ENCODE peak calls at places on chromosomes 6 and 20, in five cellular contexts. H is HEK293T; O is fibroblast of the conjunctiva; F is activated naive CD4-positive, alpha-beta T cell treated with Interleukin-2 at 50 U/mL for 16 hours; U is epithelial cell of prostate. W is an unnamed sample.

GRCh38 chr6:2944405-2945068 is 26.8 kb downstream of the SERPINB6 start:
- DNase-seq in O (no peak), H (no peak), U (no peak), F (no peak), W (no peak)

GRCh38 chr6:24274441-24275083 is 83.3 kb downstream of the DCDC2 start:
- DNase-seq in O (no peak), H (no peak), F (no peak), U (no peak), W (no peak)

GRCh38 chr6:123393333-123393732 is 243.4 kb downstream of the TRDN start:
- DNase-seq in F (no peak), U (no peak), O (no peak), H (peak), W (no peak)

GRCh38 chr6:9537381-9537780 is 877.5 kb downstream of the TFAP2A start:
- DNase-seq in F (no peak), O (no peak), H (no peak), U (no peak), W (no peak)

GRCh38 chr6:33344771-33345697 is 27.5 kb upstream of the ZBTB22 start:
- DNase-seq in O (peak), U (no peak), F (peak), H (peak), W (no peak)

GRCh38 chr6:168028181-168028580 is 30.7 kb downstream of the KIF25 start:
- DNase-seq in U (no peak), H (no peak), O (no peak), F (no peak), W (no peak)

GRCh38 chr20:54255157-54255556 is 47.3 kb downstream of the PFDN4 start:
- DNase-seq in F (no peak), U (no peak), H (no peak), O (peak), W (no peak)

GRCh38 chr6:53250137-53250760 is 98.5 kb downstream of the ELOVL5 start:
- DNase-seq in H (no peak), O (no peak), U (peak), F (no peak), W (no peak)

GRCh38 chr6:157323924-157324276 is 581 bp upstream of the TMEM242 start:
- DNase-seq in H (peak), O (peak), F (peak), U (no peak), W (no peak)

GRCh38 chr20:62210496-62210855 is 9.6 kb downstream of the HRH3 start:
- DNase-seq in O (no peak), U (no peak), H (no peak), F (no peak), W (no peak)

GRCh38 chr6:141726158-141726557 is 406.6 kb upstream of the GJE1 start:
- DNase-seq in O (no peak), F (no peak), H (no peak), U (no peak), W (no peak)

GRCh38 chr6:148053209-148053608 is 289.4 kb upstream of the SASH1 start:
- DNase-seq in O (no peak), F (no peak), U (no peak), H (no peak), W (no peak)

GRCh38 chr20:50286609-50287008 is 96.0 kb downstream of the CEBPB start:
- DNase-seq in H (peak), U (no peak), F (peak), O (peak), W (no peak)

GRCh38 chr6:6851059-6851658 is 256.6 kb upstream of the RREB1 start:
- DNase-seq in H (peak), U (peak), F (no peak), O (peak), W (no peak)

GRCh38 chr20:58407201-58407873 is 18.3 kb downstream of the VAPB start:
- DNase-seq in H (no peak), F (no peak), U (no peak), O (no peak), W (no peak)

GRCh38 chr6:154511735-154512097 is 1.2 kb upstream of the CNKSR3 start:
- DNase-seq in H (no peak), U (no peak), F (no peak), O (no peak), W (no peak)

GRCh38 chr6:169824848-169825557 is 73.6 kb downstream of the ERMARD start:
- DNase-seq in U (no peak), O (no peak), F (no peak), H (no peak), W (no peak)

GRCh38 chr6:113018351-113019151 is 671.4 kb downstream of the RFPL4B start:
- DNase-seq in O (peak), U (peak), F (no peak), H (no peak), W (peak)

GRCh38 chr6:165847407-165848098 is 184.5 kb upstream of the PDE10A start:
- DNase-seq in O (no peak), F (no peak), U (peak), H (no peak), W (no peak)

GRCh38 chr6:140538926-140539325 is 1164.5 kb upstream of the CITED2 start:
- DNase-seq in U (no peak), O (no peak), H (no peak), F (no peak), W (no peak)

GRCh38 chr6:17656092-17656491 is 50.6 kb downstream of the NUP153 start:
- DNase-seq in H (no peak), F (no peak), O (no peak), U (no peak), W (no peak)

GRCh38 chr6:19554356-19555225 is 282.6 kb upstream of the ID4 start:
- DNase-seq in U (no peak), H (no peak), O (no peak), F (no peak), W (no peak)

GRCh38 chr20:20390393-20390792 is 22.5 kb downstream of the INSM1 start:
- DNase-seq in O (no peak), H (no peak), F (no peak), U (no peak), W (no peak)

GRCh38 chr6:84464471-84464870 is 237.0 kb upstream of the CEP162 start:
- DNase-seq in U (no peak), O (no peak), H (no peak), F (no peak), W (no peak)

GRCh38 chr6:131488780-131489179 is 84.2 kb upstream of the ARG1 start:
- DNase-seq in H (no peak), U (peak), O (no peak), F (no peak), W (no peak)

W was measured in keratinocyte.